ENCODE peak calls at places on chromosomes 12 and 14, in nine cellular contexts. W is Caco-2, U is mucosa of descending colon, A is neural progenitor cell, L is spleen, S is left ventricle myocardium inferior, V is pancreas, C is Panc1, N is left lung. R is an unnamed sample.
A peak's percentile ranks its signal among the peaks of the same experiment; 100 is the strongest.

GRCh38 chr12:67981236-67982164 is 7.7 kb upstream of the IFNG-AS1 start:
- DNase-seq in W (no peak), U (no peak), A (no peak), L (no peak), S (no peak), V (no peak), C (no peak), N (no peak), R (no peak)

GRCh38 chr12:55925870-55926737 is 1.6 kb downstream of the PYM1 start:
- DNase-seq in W (no peak), U (no peak), A (no peak), L (no peak), S (no peak), V (no peak), C (no peak), N (no peak), R (no peak)

GRCh38 chr12:108271951-108272729 is 67.0 kb downstream of the CMKLR1 start:
- DNase-seq in W (no peak), U (no peak), A (peak; percentile 71), L (no peak), S (no peak), V (no peak), C (no peak), N (no peak), R (no peak)

GRCh38 chr12:105292705-105293104 is 37.8 kb upstream of the C12orf75 start:
- DNase-seq in W (no peak), U (no peak), A (no peak), L (no peak), S (no peak), V (no peak), C (no peak), N (no peak), R (no peak)

GRCh38 chr14:65346895-65347294 is 65.6 kb upstream of the FUT8 start:
- DNase-seq in W (no peak), U (no peak), A (no peak), L (no peak), S (no peak), V (no peak), C (no peak), N (peak; percentile 58), R (no peak)

GRCh38 chr14:69052181-69052601 is 73.1 kb upstream of the ACTN1 start:
- DNase-seq in W (no peak), U (no peak), A (no peak), L (no peak), S (no peak), V (no peak), C (no peak), N (no peak), R (no peak)

GRCh38 chr12:107515446-107515958 is 170.1 kb upstream of the PWP1 start:
- DNase-seq in W (no peak), U (no peak), A (no peak), L (no peak), S (peak; percentile 43), V (no peak), C (no peak), N (no peak), R (peak; percentile 35)

GRCh38 chr12:93776581-93777018 is 99.4 kb downstream of the CRADD start:
- DNase-seq in W (no peak), U (no peak), A (no peak), L (no peak), S (no peak), V (no peak), C (no peak), N (no peak), R (no peak)

GRCh38 chr14:69105326-69105725 is 47.6 kb downstream of the DCAF5 start:
- DNase-seq in W (no peak), U (no peak), A (no peak), L (no peak), S (no peak), V (no peak), C (no peak), N (no peak), R (no peak)

GRCh38 chr14:33773205-33774030 is 177.5 kb downstream of the EGLN3 start:
- DNase-seq in W (no peak), U (no peak), A (no peak), L (no peak), S (no peak), V (no peak), C (no peak), N (no peak), R (no peak)

GRCh38 chr12:117035287-117035686 is 63.9 kb downstream of the TESC start:
- DNase-seq in W (no peak), U (no peak), A (no peak), L (peak; percentile 34), S (no peak), V (no peak), C (no peak), N (no peak), R (no peak)

GRCh38 chr12:105033851-105034250 is 47.7 kb downstream of the NOPCHAP1 start:
- DNase-seq in W (no peak), U (no peak), A (no peak), L (no peak), S (no peak), V (no peak), C (no peak), N (no peak), R (no peak)

GRCh38 chr14:91413547-91414474 is 3.8 kb downstream of the CCDC88C start:
- DNase-seq in W (peak; percentile 63), U (peak; percentile 76), A (no peak), L (peak; percentile 78), S (no peak), V (peak; percentile 92), C (no peak), N (no peak), R (no peak)

GRCh38 chr12:120901818-120902217 is 2.3 kb downstream of the SPPL3 start:
- DNase-seq in W (no peak), U (no peak), A (no peak), L (no peak), S (no peak), V (no peak), C (no peak), N (no peak), R (no peak)

DNA sequence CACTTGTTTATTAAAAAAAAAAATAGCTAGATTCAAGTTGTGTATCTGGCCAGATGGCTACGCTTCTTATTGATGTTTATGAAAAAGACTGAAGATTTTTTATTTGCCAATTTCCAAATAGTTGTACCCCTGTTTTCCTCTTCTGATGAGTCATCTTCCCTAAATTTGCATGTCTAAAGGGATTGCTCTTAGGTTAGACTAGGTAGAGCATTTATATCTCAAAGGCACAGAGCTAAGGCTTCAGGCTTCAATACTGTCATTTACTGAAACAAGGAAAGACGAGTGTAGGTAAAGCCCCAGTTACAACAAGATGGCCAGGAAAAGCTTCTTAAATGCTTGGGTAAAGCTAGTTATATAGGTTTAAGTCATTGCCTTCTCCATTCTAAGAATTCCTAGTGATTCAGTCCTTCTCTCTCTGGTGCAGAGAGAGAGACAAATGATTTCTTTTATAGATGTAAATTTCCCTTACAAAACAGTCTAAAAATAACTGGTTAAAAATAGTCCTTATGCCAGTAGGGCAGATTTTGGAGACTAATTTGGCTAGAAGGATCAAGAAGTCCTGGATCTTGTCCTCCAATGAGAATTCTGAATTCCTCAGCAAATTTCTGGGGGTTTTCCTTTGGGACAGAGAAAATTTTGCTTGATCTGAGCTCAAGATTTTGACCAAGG is 26.1 kb downstream of the LEMD3 start:
- DNase-seq in W (no peak), U (no peak), A (no peak), L (no peak), S (no peak), V (no peak), C (no peak), N (no peak), R (no peak)
- H3K9me3 ChIP-seq in W (no peaks in the 10 kb centered on the region), U (peaks cover 3% of the 10 kb centered on the region), A (no peaks in the 10 kb centered on the region), L (peaks cover 11% of the 10 kb centered on the region), S (peaks cover 11% of the 10 kb centered on the region), V (no peaks in the 10 kb centered on the region), C (no peaks in the 10 kb centered on the region), N (no peaks in the 10 kb centered on the region), R (peaks cover 14% of the 10 kb centered on the region)

DNA sequence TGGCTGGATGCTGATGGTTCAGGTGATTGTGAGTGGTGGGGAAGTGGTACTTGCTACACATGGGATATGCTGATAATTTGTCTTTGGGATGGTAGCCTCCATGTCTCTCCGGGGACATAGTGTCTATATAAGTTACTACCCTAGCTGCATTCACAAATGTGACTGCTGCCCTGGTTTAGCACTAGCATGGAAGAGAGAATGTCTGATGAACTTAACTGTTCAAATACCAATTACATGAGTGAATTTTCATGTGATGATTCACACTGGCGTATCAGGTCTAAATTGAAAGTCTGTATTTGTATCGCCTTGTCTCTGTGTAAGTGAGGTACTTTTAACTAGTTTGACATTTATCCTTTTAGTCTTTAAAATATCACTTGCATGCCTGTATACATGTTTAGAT is 34.4 kb downstream of the ATF7IP start:
- DNase-seq in W (no peak), U (no peak), A (no peak), L (no peak), S (no peak), V (no peak), C (no peak), N (no peak), R (no peak)
- H3K4me1 ChIP-seq in W (no peaks in the 10 kb centered on the region), U (peaks cover 15% of the 10 kb centered on the region), A (peaks cover 35% of the 10 kb centered on the region), L (peaks cover 100% of the 10 kb centered on the region), S (peaks cover 42% of the 10 kb centered on the region), V (peaks cover 15% of the 10 kb centered on the region), C (peaks cover 11% of the 10 kb centered on the region), N (peaks cover 9% of the 10 kb centered on the region), R (no peaks in the 10 kb centered on the region)

DNA sequence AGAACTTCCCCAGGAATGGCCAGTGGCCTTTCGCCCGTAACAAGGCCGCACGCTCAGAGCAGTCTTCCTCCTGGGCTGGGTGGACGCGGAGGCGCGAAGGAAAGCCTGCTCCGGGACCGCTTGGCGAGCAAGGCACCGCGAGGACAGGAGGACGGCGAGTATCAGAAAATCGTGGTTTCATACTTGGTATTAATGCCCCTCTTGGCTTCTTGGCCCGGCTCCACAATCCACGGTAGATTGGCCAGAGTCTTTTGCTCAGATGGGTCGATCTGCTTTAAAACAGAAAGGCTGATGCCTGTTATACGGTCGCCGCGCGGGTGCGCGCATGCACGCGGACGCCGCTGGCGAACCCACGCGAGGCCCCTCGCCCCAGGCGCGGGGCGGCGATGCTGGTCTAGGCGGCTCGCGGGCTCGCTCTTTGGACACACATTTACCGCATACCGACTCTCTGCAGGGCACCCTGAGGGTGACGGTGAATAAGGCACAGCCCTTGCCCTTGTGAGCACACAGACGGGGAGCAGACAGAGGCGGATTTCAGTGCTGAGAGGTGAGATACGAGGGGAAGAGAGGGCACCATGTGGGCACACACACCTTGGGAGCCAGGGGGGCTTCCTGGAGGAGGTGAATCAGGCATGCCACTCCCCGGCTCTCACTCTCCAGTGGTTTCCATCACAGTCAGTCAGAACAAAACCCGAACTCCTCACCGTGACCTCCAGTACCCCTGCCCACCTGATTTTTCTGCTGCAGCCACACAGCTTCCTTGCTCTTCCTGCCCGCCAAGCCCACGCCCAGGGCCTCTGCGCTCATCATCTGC is 100.7 kb downstream of the APAF1 start:
- DNase-seq in W (no peak), U (no peak), A (peak; percentile 26), L (no peak), S (no peak), V (no peak), C (no peak), N (peak; percentile 77), R (no peak)
- H3K4me3 ChIP-seq in W (peak overlapping the region; percentile 28), U (no peak overlapping the region), A (peak overlapping the region; percentile 42), L (peak overlapping the region; percentile 16), S (peak overlapping the region; percentile 63), V (peak overlapping the region; percentile 25), C (no peak overlapping the region), N (peak overlapping the region; percentile 21), R (peak overlapping the region; percentile 36)

DNA sequence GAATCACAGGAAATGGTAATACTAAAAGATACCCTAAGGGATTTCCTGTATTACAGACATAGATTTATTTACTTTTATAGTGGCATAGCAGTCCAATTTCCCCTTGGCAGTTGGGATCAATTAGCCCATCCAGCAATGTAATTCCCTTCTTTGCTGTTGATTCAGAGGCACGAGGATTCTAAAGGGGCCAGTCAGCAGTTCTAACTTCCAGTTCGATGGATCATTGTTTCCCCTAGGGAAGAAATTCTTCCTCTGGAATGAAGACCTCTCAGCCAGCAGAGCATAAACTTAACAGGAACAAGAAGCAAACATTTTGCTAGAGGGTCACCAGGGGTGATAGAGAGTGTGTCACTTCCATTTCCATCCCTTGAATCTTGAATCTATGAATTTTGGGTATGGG is 395.7 kb upstream of the NOVA1 start:
- DNase-seq in W (no peak), U (no peak), A (no peak), L (no peak), S (no peak), V (no peak), C (no peak), N (no peak), R (no peak)
- H3K9me3 ChIP-seq in W (no peaks in the 10 kb centered on the region), U (no peaks in the 10 kb centered on the region), A (no peaks in the 10 kb centered on the region), L (no peaks in the 10 kb centered on the region), S (peaks cover 18% of the 10 kb centered on the region), V (no peaks in the 10 kb centered on the region), C (no peaks in the 10 kb centered on the region), N (no peaks in the 10 kb centered on the region), R (no peaks in the 10 kb centered on the region)